ENCODE peak calls at places on chromosomes 4 and X, in four cellular contexts. One of them, this sample, is unnamed.

GRCh38 chrX:80766916-80767315 is 42.8 kb downstream of the BRWD3 start:
- DNase-seq in progenitor cell of endocrine pancreas: no peak
- DNase-seq in activated CD8-positive, alpha-beta memory T cell treated with anti-CD3 and anti-CD28 coated beads for 48 hours: no peak
- DNase-seq in posterior vena cava: no peak
- DNase-seq in this sample: no peak

GRCh38 chrX:103467870-103468269 is 51.4 kb downstream of the RAB40A start:
- DNase-seq in progenitor cell of endocrine pancreas: no peak
- DNase-seq in posterior vena cava: no peak
- DNase-seq in activated CD8-positive, alpha-beta memory T cell treated with anti-CD3 and anti-CD28 coated beads for 48 hours: no peak
- DNase-seq in this sample: no peak

GRCh38 chr4:6750302-6751221 is 32.0 kb upstream of the KIAA0232 start:
- DNase-seq in progenitor cell of endocrine pancreas: no peak
- DNase-seq in activated CD8-positive, alpha-beta memory T cell treated with anti-CD3 and anti-CD28 coated beads for 48 hours: no peak
- DNase-seq in posterior vena cava: no peak
- DNase-seq in this sample: no peak

GRCh38 chr4:8402640-8403039 is 37.9 kb downstream of the ACOX3 start:
- DNase-seq in activated CD8-positive, alpha-beta memory T cell treated with anti-CD3 and anti-CD28 coated beads for 48 hours: no peak
- DNase-seq in progenitor cell of endocrine pancreas: no peak
- DNase-seq in posterior vena cava: peak
- DNase-seq in this sample: no peak

GRCh38 chrX:10900585-10901289 is 210.4 kb upstream of the HCCS start:
- DNase-seq in progenitor cell of endocrine pancreas: no peak
- DNase-seq in posterior vena cava: no peak
- DNase-seq in activated CD8-positive, alpha-beta memory T cell treated with anti-CD3 and anti-CD28 coated beads for 48 hours: no peak
- DNase-seq in this sample: no peak

GRCh38 chrX:18793601-18794089 is 86.2 kb downstream of the PPEF1 start:
- DNase-seq in progenitor cell of endocrine pancreas: no peak
- DNase-seq in activated CD8-positive, alpha-beta memory T cell treated with anti-CD3 and anti-CD28 coated beads for 48 hours: no peak
- DNase-seq in posterior vena cava: no peak
- DNase-seq in this sample: no peak

GRCh38 chr4:117357422-117357821 is 272.0 kb upstream of the TRAM1L1 start:
- DNase-seq in activated CD8-positive, alpha-beta memory T cell treated with anti-CD3 and anti-CD28 coated beads for 48 hours: no peak
- DNase-seq in posterior vena cava: no peak
- DNase-seq in progenitor cell of endocrine pancreas: no peak
- DNase-seq in this sample: no peak

GRCh38 chr4:152021788-152022438 is 261.1 kb upstream of the GATB start:
- DNase-seq in progenitor cell of endocrine pancreas: no peak
- DNase-seq in activated CD8-positive, alpha-beta memory T cell treated with anti-CD3 and anti-CD28 coated beads for 48 hours: no peak
- DNase-seq in posterior vena cava: no peak
- DNase-seq in this sample: no peak

GRCh38 chrX:129678176-129678880 is 23.6 kb upstream of the APLN start:
- DNase-seq in posterior vena cava: no peak
- DNase-seq in progenitor cell of endocrine pancreas: no peak
- DNase-seq in activated CD8-positive, alpha-beta memory T cell treated with anti-CD3 and anti-CD28 coated beads for 48 hours: peak
- DNase-seq in this sample: no peak

GRCh38 chrX:114800719-114801118 is 216.7 kb downstream of the IL13RA2 start:
- DNase-seq in progenitor cell of endocrine pancreas: no peak
- DNase-seq in activated CD8-positive, alpha-beta memory T cell treated with anti-CD3 and anti-CD28 coated beads for 48 hours: no peak
- DNase-seq in posterior vena cava: no peak
- DNase-seq in this sample: no peak

GRCh38 chrX:37959212-37960021 is 46.9 kb upstream of the SYTL5 start:
- DNase-seq in progenitor cell of endocrine pancreas: no peak
- DNase-seq in activated CD8-positive, alpha-beta memory T cell treated with anti-CD3 and anti-CD28 coated beads for 48 hours: no peak
- DNase-seq in posterior vena cava: no peak
- DNase-seq in this sample: no peak

GRCh38 chrX:36963069-36963808 is 44.9 kb upstream of the FAM47C start:
- DNase-seq in posterior vena cava: no peak
- DNase-seq in activated CD8-positive, alpha-beta memory T cell treated with anti-CD3 and anti-CD28 coated beads for 48 hours: no peak
- DNase-seq in progenitor cell of endocrine pancreas: no peak
- DNase-seq in this sample: no peak

GRCh38 chr4:109319684-109320083 is 17.2 kb upstream of the COL25A1 start:
- DNase-seq in activated CD8-positive, alpha-beta memory T cell treated with anti-CD3 and anti-CD28 coated beads for 48 hours: no peak
- DNase-seq in progenitor cell of endocrine pancreas: no peak
- DNase-seq in posterior vena cava: no peak
- DNase-seq in this sample: no peak

GRCh38 chr4:150244600-150244999 is 166.4 kb downstream of the DCLK2 start:
- DNase-seq in progenitor cell of endocrine pancreas: no peak
- DNase-seq in posterior vena cava: no peak
- DNase-seq in activated CD8-positive, alpha-beta memory T cell treated with anti-CD3 and anti-CD28 coated beads for 48 hours: no peak
- DNase-seq in this sample: no peak

GRCh38 chr4:16329132-16329796 is 103.0 kb upstream of the TAPT1 start:
- DNase-seq in activated CD8-positive, alpha-beta memory T cell treated with anti-CD3 and anti-CD28 coated beads for 48 hours: no peak
- DNase-seq in progenitor cell of endocrine pancreas: no peak
- DNase-seq in posterior vena cava: no peak
- DNase-seq in this sample: no peak

GRCh38 chrX:22674947-22675346 is 324.8 kb upstream of the DDX53 start:
- DNase-seq in posterior vena cava: no peak
- DNase-seq in activated CD8-positive, alpha-beta memory T cell treated with anti-CD3 and anti-CD28 coated beads for 48 hours: no peak
- DNase-seq in progenitor cell of endocrine pancreas: no peak
- DNase-seq in this sample: no peak

GRCh38 chrX:77894921-77895886 is at the start of gene MAGT1:
- DNase-seq in progenitor cell of endocrine pancreas: peak
- DNase-seq in activated CD8-positive, alpha-beta memory T cell treated with anti-CD3 and anti-CD28 coated beads for 48 hours: peak
- DNase-seq in posterior vena cava: peak
- DNase-seq in this sample: peak

GRCh38 chr4:55125763-55126541 is 557 bp upstream of the KDR start:
- DNase-seq in posterior vena cava: no peak
- DNase-seq in activated CD8-positive, alpha-beta memory T cell treated with anti-CD3 and anti-CD28 coated beads for 48 hours: no peak
- DNase-seq in progenitor cell of endocrine pancreas: no peak
- DNase-seq in this sample: no peak

GRCh38 chr4:172978848-172979247 is 189.8 kb upstream of the GALNT7 start:
- DNase-seq in progenitor cell of endocrine pancreas: no peak
- DNase-seq in posterior vena cava: no peak
- DNase-seq in activated CD8-positive, alpha-beta memory T cell treated with anti-CD3 and anti-CD28 coated beads for 48 hours: no peak
- DNase-seq in this sample: no peak

GRCh38 chrX:74119016-74119910 is 184.7 kb upstream of the ZCCHC13 start:
- DNase-seq in activated CD8-positive, alpha-beta memory T cell treated with anti-CD3 and anti-CD28 coated beads for 48 hours: no peak
- DNase-seq in progenitor cell of endocrine pancreas: no peak
- DNase-seq in posterior vena cava: no peak
- DNase-seq in this sample: no peak

GRCh38 chr4:76624271-76624681 is 189.2 kb downstream of the SHROOM3 start:
- DNase-seq in posterior vena cava: peak
- DNase-seq in activated CD8-positive, alpha-beta memory T cell treated with anti-CD3 and anti-CD28 coated beads for 48 hours: no peak
- DNase-seq in progenitor cell of endocrine pancreas: no peak
- DNase-seq in this sample: peak

GRCh38 chrX:135421537-135421931 is 210 bp upstream of the SMIM10L2A start:
- DNase-seq in activated CD8-positive, alpha-beta memory T cell treated with anti-CD3 and anti-CD28 coated beads for 48 hours: peak
- DNase-seq in posterior vena cava: peak
- DNase-seq in progenitor cell of endocrine pancreas: peak
- DNase-seq in this sample: peak

This sample was measured in neuronal stem cell.